ENCODE peak calls at places on chromosome 13, in nine cellular contexts. One of them, this sample, is unnamed.

GRCh38 chr13:101144808-101145419 is 271.4 kb downstream of the NALCN start:
- DNase-seq in fibroblast of pulmonary artery: peak; percentile 80
- DNase-seq in fibroblast of lung: peak; percentile 47
- DNase-seq in NCI-H774: peak; percentile 51
- DNase-seq in stimulated activated naive CD4-positive, alpha-beta T cell: peak; percentile 33
- DNase-seq in hypothalamus: no peak
- DNase-seq in germinal center: peak; percentile 11
- DNase-seq in T-helper 22 cell: no peak
- DNase-seq in neural progenitor cell: peak; percentile 72
- DNase-seq in this sample: peak; percentile 54

GRCh38 chr13:113422790-113423189 is 30.5 kb downstream of the ADPRHL1 start:
- DNase-seq in fibroblast of lung: no peak
- DNase-seq in neural progenitor cell: no peak
- DNase-seq in fibroblast of pulmonary artery: no peak
- DNase-seq in germinal center: no peak
- DNase-seq in T-helper 22 cell: no peak
- DNase-seq in NCI-H774: no peak
- DNase-seq in hypothalamus: no peak
- DNase-seq in stimulated activated naive CD4-positive, alpha-beta T cell: no peak
- DNase-seq in this sample: no peak

GRCh38 chr13:19589312-19589711 is 28.0 kb upstream of the TPTE2 start:
- DNase-seq in fibroblast of lung: no peak
- DNase-seq in germinal center: no peak
- DNase-seq in NCI-H774: no peak
- DNase-seq in stimulated activated naive CD4-positive, alpha-beta T cell: no peak
- DNase-seq in T-helper 22 cell: no peak
- DNase-seq in neural progenitor cell: no peak
- DNase-seq in fibroblast of pulmonary artery: no peak
- DNase-seq in hypothalamus: no peak
- DNase-seq in this sample: no peak

GRCh38 chr13:107043016-107043957 is 475.4 kb upstream of the ARGLU1 start:
- DNase-seq in NCI-H774: no peak
- DNase-seq in hypothalamus: no peak
- DNase-seq in germinal center: no peak
- DNase-seq in T-helper 22 cell: no peak
- DNase-seq in fibroblast of pulmonary artery: no peak
- DNase-seq in fibroblast of lung: peak; percentile 87
- DNase-seq in stimulated activated naive CD4-positive, alpha-beta T cell: no peak
- DNase-seq in neural progenitor cell: no peak
- DNase-seq in this sample: no peak

GRCh38 chr13:80473695-80474094 is 132.8 kb upstream of the SPRY2 start:
- DNase-seq in NCI-H774: no peak
- DNase-seq in germinal center: no peak
- DNase-seq in stimulated activated naive CD4-positive, alpha-beta T cell: no peak
- DNase-seq in neural progenitor cell: no peak
- DNase-seq in hypothalamus: no peak
- DNase-seq in fibroblast of lung: peak; percentile 36
- DNase-seq in T-helper 22 cell: no peak
- DNase-seq in fibroblast of pulmonary artery: peak; percentile 71
- DNase-seq in this sample: no peak

GRCh38 chr13:105972306-105972721 is 563.1 kb downstream of the EFNB2 start:
- DNase-seq in neural progenitor cell: no peak
- DNase-seq in NCI-H774: no peak
- DNase-seq in germinal center: no peak
- DNase-seq in T-helper 22 cell: no peak
- DNase-seq in fibroblast of pulmonary artery: no peak
- DNase-seq in hypothalamus: no peak
- DNase-seq in stimulated activated naive CD4-positive, alpha-beta T cell: no peak
- DNase-seq in fibroblast of lung: no peak
- DNase-seq in this sample: no peak

GRCh38 chr13:98468352-98468751 is 108.6 kb downstream of the STK24 start:
- DNase-seq in neural progenitor cell: no peak
- DNase-seq in stimulated activated naive CD4-positive, alpha-beta T cell: no peak
- DNase-seq in NCI-H774: no peak
- DNase-seq in fibroblast of lung: no peak
- DNase-seq in T-helper 22 cell: no peak
- DNase-seq in hypothalamus: no peak
- DNase-seq in germinal center: no peak
- DNase-seq in fibroblast of pulmonary artery: no peak
- DNase-seq in this sample: no peak

GRCh38 chr13:97221491-97221890 is 642 bp upstream of the MBNL2 start:
- DNase-seq in hypothalamus: no peak
- DNase-seq in fibroblast of pulmonary artery: no peak
- DNase-seq in T-helper 22 cell: no peak
- DNase-seq in stimulated activated naive CD4-positive, alpha-beta T cell: no peak
- DNase-seq in germinal center: no peak
- DNase-seq in neural progenitor cell: no peak
- DNase-seq in NCI-H774: no peak
- DNase-seq in fibroblast of lung: no peak
- DNase-seq in this sample: no peak

GRCh38 chr13:79405501-79405830 is 589 bp downstream of the RBM26 start:
- DNase-seq in fibroblast of lung: no peak
- DNase-seq in hypothalamus: peak; percentile 34
- DNase-seq in stimulated activated naive CD4-positive, alpha-beta T cell: no peak
- DNase-seq in NCI-H774: no peak
- DNase-seq in neural progenitor cell: no peak
- DNase-seq in fibroblast of pulmonary artery: peak; percentile 24
- DNase-seq in germinal center: peak; percentile 20
- DNase-seq in T-helper 22 cell: no peak
- DNase-seq in this sample: peak; percentile 65

GRCh38 chr13:101455863-101456262 is 3.4 kb downstream of the ITGBL1 start:
- DNase-seq in T-helper 22 cell: no peak
- DNase-seq in hypothalamus: no peak
- DNase-seq in fibroblast of lung: peak; percentile 98
- DNase-seq in stimulated activated naive CD4-positive, alpha-beta T cell: no peak
- DNase-seq in fibroblast of pulmonary artery: peak; percentile 89
- DNase-seq in germinal center: no peak
- DNase-seq in NCI-H774: no peak
- DNase-seq in neural progenitor cell: no peak
- DNase-seq in this sample: no peak

GRCh38 chr13:65188691-65189090 is 2041.4 kb downstream of the PCDH9 start:
- DNase-seq in hypothalamus: no peak
- DNase-seq in T-helper 22 cell: no peak
- DNase-seq in neural progenitor cell: peak; percentile 2
- DNase-seq in stimulated activated naive CD4-positive, alpha-beta T cell: no peak
- DNase-seq in NCI-H774: no peak
- DNase-seq in fibroblast of pulmonary artery: no peak
- DNase-seq in fibroblast of lung: peak; percentile 1
- DNase-seq in germinal center: no peak
- DNase-seq in this sample: no peak

GRCh38 chr13:20475927-20476691 is 49.5 kb downstream of the CRYL1 start:
- DNase-seq in neural progenitor cell: peak; percentile 26
- DNase-seq in T-helper 22 cell: peak; percentile 68
- DNase-seq in fibroblast of pulmonary artery: no peak
- DNase-seq in fibroblast of lung: peak; percentile 35
- DNase-seq in germinal center: peak; percentile 13
- DNase-seq in stimulated activated naive CD4-positive, alpha-beta T cell: peak; percentile 87
- DNase-seq in NCI-H774: no peak
- DNase-seq in hypothalamus: no peak
- DNase-seq in this sample: no peak

GRCh38 chr13:46317120-46317519 is 69.9 kb downstream of the RUBCNL start:
- DNase-seq in germinal center: no peak
- DNase-seq in fibroblast of pulmonary artery: peak; percentile 59
- DNase-seq in fibroblast of lung: no peak
- DNase-seq in neural progenitor cell: no peak
- DNase-seq in T-helper 22 cell: no peak
- DNase-seq in stimulated activated naive CD4-positive, alpha-beta T cell: no peak
- DNase-seq in NCI-H774: no peak
- DNase-seq in hypothalamus: no peak
- DNase-seq in this sample: no peak

GRCh38 chr13:113407531-113408393 is 43.8 kb upstream of the GRTP1 start:
- DNase-seq in germinal center: no peak
- DNase-seq in NCI-H774: no peak
- DNase-seq in neural progenitor cell: peak; percentile 1
- DNase-seq in hypothalamus: no peak
- DNase-seq in stimulated activated naive CD4-positive, alpha-beta T cell: no peak
- DNase-seq in fibroblast of lung: no peak
- DNase-seq in T-helper 22 cell: no peak
- DNase-seq in fibroblast of pulmonary artery: no peak
- DNase-seq in this sample: no peak

GRCh38 chr13:46796515-46797467 is at the start of gene ESD:
- DNase-seq in T-helper 22 cell: peak; percentile 76
- DNase-seq in germinal center: peak; percentile 91
- DNase-seq in fibroblast of pulmonary artery: peak; percentile 90
- DNase-seq in stimulated activated naive CD4-positive, alpha-beta T cell: peak; percentile 87
- DNase-seq in fibroblast of lung: peak; percentile 89
- DNase-seq in neural progenitor cell: peak; percentile 93
- DNase-seq in hypothalamus: peak; percentile 75
- DNase-seq in NCI-H774: peak; percentile 76
- DNase-seq in this sample: peak; percentile 97

GRCh38 chr13:110358381-110358780 is 51.3 kb downstream of the COL4A2 start:
- DNase-seq in fibroblast of lung: no peak
- DNase-seq in T-helper 22 cell: no peak
- DNase-seq in hypothalamus: no peak
- DNase-seq in stimulated activated naive CD4-positive, alpha-beta T cell: no peak
- DNase-seq in fibroblast of pulmonary artery: no peak
- DNase-seq in NCI-H774: no peak
- DNase-seq in neural progenitor cell: no peak
- DNase-seq in germinal center: no peak
- DNase-seq in this sample: no peak

GRCh38 chr13:74074723-74075122 is 59.5 kb downstream of the KLF12 start:
- DNase-seq in fibroblast of lung: peak; percentile 66
- DNase-seq in neural progenitor cell: no peak
- DNase-seq in stimulated activated naive CD4-positive, alpha-beta T cell: no peak
- DNase-seq in fibroblast of pulmonary artery: peak; percentile 66
- DNase-seq in germinal center: no peak
- DNase-seq in T-helper 22 cell: no peak
- DNase-seq in hypothalamus: no peak
- DNase-seq in NCI-H774: no peak
- DNase-seq in this sample: no peak

GRCh38 chr13:35479223-35479536 is 2.7 kb upstream of the MAB21L1 start:
- DNase-seq in neural progenitor cell: peak; percentile 81
- DNase-seq in fibroblast of lung: no peak
- DNase-seq in stimulated activated naive CD4-positive, alpha-beta T cell: no peak
- DNase-seq in NCI-H774: no peak
- DNase-seq in fibroblast of pulmonary artery: no peak
- DNase-seq in germinal center: no peak
- DNase-seq in T-helper 22 cell: no peak
- DNase-seq in hypothalamus: no peak
- DNase-seq in this sample: no peak

GRCh38 chr13:108003626-108004025 is 211.7 kb downstream of the LIG4 start:
- DNase-seq in germinal center: no peak
- DNase-seq in T-helper 22 cell: no peak
- DNase-seq in fibroblast of pulmonary artery: no peak
- DNase-seq in NCI-H774: peak; percentile 61
- DNase-seq in neural progenitor cell: peak; percentile 2
- DNase-seq in fibroblast of lung: no peak
- DNase-seq in hypothalamus: no peak
- DNase-seq in stimulated activated naive CD4-positive, alpha-beta T cell: no peak
- DNase-seq in this sample: no peak

GRCh38 chr13:37090912-37091311 is 14.6 kb downstream of the CSNK1A1L start:
- DNase-seq in hypothalamus: no peak
- DNase-seq in neural progenitor cell: no peak
- DNase-seq in fibroblast of lung: no peak
- DNase-seq in NCI-H774: no peak
- DNase-seq in fibroblast of pulmonary artery: no peak
- DNase-seq in T-helper 22 cell: no peak
- DNase-seq in germinal center: no peak
- DNase-seq in stimulated activated naive CD4-positive, alpha-beta T cell: no peak
- DNase-seq in this sample: no peak

GRCh38 chr13:65762015-65762414 is 1468.1 kb downstream of the PCDH9 start:
- DNase-seq in fibroblast of lung: no peak
- DNase-seq in stimulated activated naive CD4-positive, alpha-beta T cell: no peak
- DNase-seq in germinal center: no peak
- DNase-seq in T-helper 22 cell: no peak
- DNase-seq in hypothalamus: no peak
- DNase-seq in NCI-H774: no peak
- DNase-seq in fibroblast of pulmonary artery: no peak
- DNase-seq in neural progenitor cell: no peak
- DNase-seq in this sample: no peak

GRCh38 chr13:24740014-24740890 is 23.7 kb upstream of the RNF17 start:
- DNase-seq in fibroblast of pulmonary artery: no peak
- DNase-seq in neural progenitor cell: no peak
- DNase-seq in fibroblast of lung: no peak
- DNase-seq in stimulated activated naive CD4-positive, alpha-beta T cell: no peak
- DNase-seq in germinal center: no peak
- DNase-seq in hypothalamus: no peak
- DNase-seq in T-helper 22 cell: no peak
- DNase-seq in NCI-H774: no peak
- DNase-seq in this sample: no peak

GRCh38 chr13:94344126-94344863 is 135.2 kb downstream of the DCT start:
- DNase-seq in fibroblast of pulmonary artery: no peak
- DNase-seq in germinal center: no peak
- DNase-seq in stimulated activated naive CD4-positive, alpha-beta T cell: no peak
- DNase-seq in T-helper 22 cell: no peak
- DNase-seq in hypothalamus: no peak
- DNase-seq in fibroblast of lung: peak; percentile 54
- DNase-seq in NCI-H774: no peak
- DNase-seq in neural progenitor cell: no peak
- DNase-seq in this sample: no peak

GRCh38 chr13:97239943-97240788 is 18.0 kb downstream of the MBNL2 start:
- DNase-seq in T-helper 22 cell: no peak
- DNase-seq in fibroblast of lung: no peak
- DNase-seq in fibroblast of pulmonary artery: no peak
- DNase-seq in stimulated activated naive CD4-positive, alpha-beta T cell: no peak
- DNase-seq in hypothalamus: no peak
- DNase-seq in germinal center: no peak
- DNase-seq in NCI-H774: no peak
- DNase-seq in neural progenitor cell: no peak
- DNase-seq in this sample: no peak

GRCh38 chr13:38180670-38181069 is 169.0 kb upstream of the UFM1 start:
- DNase-seq in NCI-H774: no peak
- DNase-seq in T-helper 22 cell: no peak
- DNase-seq in fibroblast of lung: no peak
- DNase-seq in fibroblast of pulmonary artery: no peak
- DNase-seq in germinal center: no peak
- DNase-seq in hypothalamus: no peak
- DNase-seq in neural progenitor cell: no peak
- DNase-seq in stimulated activated naive CD4-positive, alpha-beta T cell: no peak
- DNase-seq in this sample: no peak

GRCh38 chr13:45847554-45848224 is 3.9 kb downstream of the SIAH3 start:
- DNase-seq in T-helper 22 cell: peak; percentile 4
- DNase-seq in neural progenitor cell: no peak
- DNase-seq in NCI-H774: no peak
- DNase-seq in stimulated activated naive CD4-positive, alpha-beta T cell: peak; percentile 79
- DNase-seq in fibroblast of pulmonary artery: peak; percentile 17
- DNase-seq in germinal center: no peak
- DNase-seq in hypothalamus: no peak
- DNase-seq in fibroblast of lung: peak; percentile 34
- DNase-seq in this sample: no peak

GRCh38 chr13:113848020-113848419 is 15.9 kb downstream of the GAS6 start:
- DNase-seq in fibroblast of lung: no peak
- DNase-seq in NCI-H774: no peak
- DNase-seq in germinal center: no peak
- DNase-seq in neural progenitor cell: no peak
- DNase-seq in fibroblast of pulmonary artery: no peak
- DNase-seq in T-helper 22 cell: no peak
- DNase-seq in hypothalamus: no peak
- DNase-seq in stimulated activated naive CD4-positive, alpha-beta T cell: no peak
- DNase-seq in this sample: no peak

GRCh38 chr13:111177081-111177711 is 62.1 kb downstream of the ARHGEF7 start:
- DNase-seq in neural progenitor cell: no peak
- DNase-seq in fibroblast of lung: peak; percentile 86
- DNase-seq in T-helper 22 cell: peak; percentile 56
- DNase-seq in hypothalamus: no peak
- DNase-seq in NCI-H774: peak; percentile 82
- DNase-seq in stimulated activated naive CD4-positive, alpha-beta T cell: peak; percentile 74
- DNase-seq in fibroblast of pulmonary artery: peak; percentile 90
- DNase-seq in germinal center: no peak
- DNase-seq in this sample: no peak

GRCh38 chr13:95385808-95386207 is 84.6 kb upstream of the ABCC4 start:
- DNase-seq in T-helper 22 cell: no peak
- DNase-seq in hypothalamus: no peak
- DNase-seq in neural progenitor cell: no peak
- DNase-seq in fibroblast of pulmonary artery: no peak
- DNase-seq in NCI-H774: no peak
- DNase-seq in germinal center: no peak
- DNase-seq in fibroblast of lung: no peak
- DNase-seq in stimulated activated naive CD4-positive, alpha-beta T cell: no peak
- DNase-seq in this sample: no peak

GRCh38 chr13:45341799-45342584 is 1.0 kb upstream of the TPT1 start:
- DNase-seq in T-helper 22 cell: no peak
- DNase-seq in stimulated activated naive CD4-positive, alpha-beta T cell: no peak
- DNase-seq in neural progenitor cell: no peak
- DNase-seq in fibroblast of pulmonary artery: peak; percentile 67
- DNase-seq in germinal center: peak; percentile 9
- DNase-seq in hypothalamus: no peak
- DNase-seq in NCI-H774: no peak
- DNase-seq in fibroblast of lung: peak; percentile 37
- DNase-seq in this sample: no peak

GRCh38 chr13:28659611-28659970 is 661 bp downstream of the POMP start:
- DNase-seq in NCI-H774: no peak
- DNase-seq in neural progenitor cell: no peak
- DNase-seq in hypothalamus: no peak
- DNase-seq in T-helper 22 cell: no peak
- DNase-seq in stimulated activated naive CD4-positive, alpha-beta T cell: no peak
- DNase-seq in fibroblast of lung: peak; percentile 72
- DNase-seq in germinal center: no peak
- DNase-seq in fibroblast of pulmonary artery: peak; percentile 74
- DNase-seq in this sample: no peak

This sample was measured in retina.